ENCODE peak calls at places on chromosomes 4 and X, in ten cellular contexts. M, Z, H, T, I, K, X, A, N and P are unnamed samples.

GRCh38 chrX:84187501-84188319 is at the start of gene RPS6KA6:
- DNase-seq in M (peak; percentile 0), Z (peak; percentile 33), H (peak; percentile 55), T (no peak), I (peak; percentile 22), K (peak; percentile 3), X (no peak), A (no peak), N (no peak), P (no peak)

GRCh38 chr4:94515365-94515764 is 63.6 kb downstream of the PDLIM5 start:
- DNase-seq in M (no peak), Z (no peak), H (no peak), T (no peak), I (no peak), K (no peak), X (no peak), A (no peak), N (no peak), P (no peak)

GRCh38 chrX:49860867-49861535 is 18.3 kb upstream of the USP27X start:
- DNase-seq in M (no peak), Z (no peak), H (no peak), T (no peak), I (no peak), K (no peak), X (no peak), A (no peak), N (no peak), P (no peak)

GRCh38 chr4:37715889-37716402 is 29.8 kb upstream of the RELL1 start:
- DNase-seq in M (peak; percentile 54), Z (no peak), H (peak; percentile 35), T (peak; percentile 74), I (peak; percentile 66), K (peak; percentile 32), X (no peak), A (no peak), N (peak; percentile 80), P (no peak)

GRCh38 chr4:168610911-168611530 is 114.2 kb downstream of the PALLD start:
- DNase-seq in M (no peak), Z (no peak), H (peak; percentile 52), T (no peak), I (peak; percentile 56), K (peak; percentile 49), X (no peak), A (no peak), N (no peak), P (no peak)

GRCh38 chr4:42654606-42655005 is 2.3 kb downstream of the ATP8A1 start:
- DNase-seq in M (peak; percentile 60), Z (no peak), H (peak; percentile 89), T (no peak), I (peak; percentile 50), K (peak; percentile 90), X (peak; percentile 4), A (peak; percentile 62), N (peak; percentile 72), P (peak; percentile 56)

GRCh38 chr4:6052679-6053078 is 34.4 kb upstream of the C4orf50 start:
- DNase-seq in M (no peak), Z (no peak), H (no peak), T (no peak), I (no peak), K (no peak), X (no peak), A (no peak), N (no peak), P (no peak)

GRCh38 chr4:38681283-38682066 is 17.5 kb downstream of the KLF3 start:
- DNase-seq in M (no peak), Z (no peak), H (no peak), T (no peak), I (peak; percentile 95), K (peak; percentile 71), X (no peak), A (no peak), N (no peak), P (peak; percentile 84)

GRCh38 chrX:65601530-65602281 is 65.7 kb upstream of the MSN start:
- DNase-seq in M (peak; percentile 68), Z (no peak), H (peak; percentile 89), T (no peak), I (peak; percentile 88), K (peak; percentile 92), X (no peak), A (peak; percentile 77), N (peak; percentile 77), P (peak; percentile 87)

GRCh38 chr4:41709844-41710481 is 38.6 kb downstream of the PHOX2B start:
- DNase-seq in M (no peak), Z (no peak), H (peak; percentile 81), T (peak; percentile 95), I (peak; percentile 97), K (peak; percentile 26), X (no peak), A (peak; percentile 64), N (peak; percentile 99), P (peak; percentile 36)

GRCh38 chr4:128284317-128284716 is 3.3 kb downstream of the PGRMC2 start:
- DNase-seq in M (no peak), Z (no peak), H (no peak), T (no peak), I (no peak), K (no peak), X (no peak), A (no peak), N (no peak), P (no peak)

GRCh38 chr4:183637461-183637860 is 21.5 kb downstream of the RWDD4 start:
- DNase-seq in M (no peak), Z (no peak), H (peak; percentile 46), T (no peak), I (peak; percentile 53), K (peak; percentile 31), X (no peak), A (no peak), N (peak; percentile 90), P (no peak)

DNA sequence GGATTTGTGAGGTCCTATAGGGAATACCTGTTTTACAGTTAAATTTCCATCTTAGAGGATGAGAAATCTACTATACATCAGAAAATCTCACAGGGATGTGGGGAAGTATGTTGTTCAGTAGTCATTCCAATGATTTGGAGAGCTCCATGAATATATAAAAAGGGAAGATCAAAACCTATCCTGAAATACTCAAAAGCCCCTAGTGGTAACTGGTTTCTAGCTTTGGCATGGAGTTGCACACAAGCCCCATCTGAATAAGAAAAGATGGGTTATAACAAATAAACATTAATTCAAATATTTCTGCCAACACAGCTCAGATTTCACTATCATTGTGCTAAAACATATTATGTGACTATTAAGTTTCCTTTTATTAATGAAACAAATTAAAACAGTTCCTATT is 101.6 kb downstream of the FBXO8 start:
- DNase-seq in M (no peak), Z (no peak), H (peak; percentile 8), T (no peak), I (no peak), K (no peak), X (no peak), A (no peak), N (no peak), P (no peak)
- TF ChIP-seq CTCF in M (no peak), Z (no peak), H (no peak), T (no peak), I (no peak), K (peak; percentile 15), X (peak; percentile 29), A (peak; percentile 10), N (no peak), P (peak; percentile 4)

DNA sequence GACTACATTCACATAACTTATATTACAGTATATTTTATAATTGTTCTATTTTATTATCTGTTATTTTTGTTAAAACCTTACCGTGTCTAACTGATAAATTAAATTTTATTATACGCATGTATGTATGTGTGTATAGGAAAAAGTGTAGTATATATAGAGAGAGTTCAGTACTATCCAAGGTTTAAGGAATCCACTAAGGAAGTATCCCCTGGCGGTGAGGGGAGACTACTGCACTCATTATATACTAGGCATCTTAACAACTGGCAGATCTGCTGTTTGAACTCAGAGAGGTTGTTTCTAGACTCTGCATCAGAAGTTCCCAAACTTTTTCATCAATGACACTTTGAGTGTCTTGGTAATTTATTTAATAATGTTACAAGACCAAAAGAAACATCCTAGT is 70.9 kb downstream of the NDST4 start:
- DNase-seq in M (no peak), Z (no peak), H (no peak), T (no peak), I (no peak), K (no peak), X (no peak), A (no peak), N (peak; percentile 1), P (no peak)
- TF ChIP-seq CTCF in M (no peak), Z (no peak), H (peak; percentile 18), T (peak; percentile 29), I (no peak), K (no peak), X (peak; percentile 35), A (peak; percentile 19), N (no peak), P (peak; percentile 49)

GRCh38 chrX:45740291-45740690 is 539.6 kb upstream of the DIPK2B start:
- DNase-seq in M (no peak), Z (no peak), H (peak; percentile 37), T (peak; percentile 79), I (no peak), K (no peak), X (no peak), A (no peak), N (peak; percentile 94), P (no peak)

GRCh38 chrX:45747905-45748304 is 547.2 kb upstream of the DIPK2B start:
- DNase-seq in M (no peak), Z (no peak), H (peak; percentile 9), T (no peak), I (no peak), K (no peak), X (no peak), A (no peak), N (no peak), P (no peak)

GRCh38 chrX:45743906-45744625 is 543.4 kb upstream of the DIPK2B start:
- DNase-seq in M (no peak), Z (no peak), H (peak; percentile 62), T (no peak), I (no peak), K (no peak), X (no peak), A (no peak), N (no peak), P (no peak)

GRCh38 chrX:45745479-45745878 is 544.8 kb upstream of the DIPK2B start:
- DNase-seq in M (no peak), Z (no peak), H (peak; percentile 4), T (no peak), I (no peak), K (no peak), X (no peak), A (no peak), N (no peak), P (no peak)

GRCh38 chrX:45743081-45743533 is 542.4 kb upstream of the DIPK2B start:
- DNase-seq in M (peak; percentile 20), Z (no peak), H (peak; percentile 85), T (no peak), I (peak; percentile 75), K (no peak), X (peak; percentile 76), A (peak; percentile 78), N (peak; percentile 74), P (peak; percentile 46)
- TF ChIP-seq CTCF in M (no peak), Z (no peak), H (peak; percentile 30), T (peak; percentile 66), I (peak; percentile 40), K (peak; percentile 32), X (peak; percentile 46), A (peak; percentile 67), N (peak; percentile 30), P (peak; percentile 68)

DNA sequence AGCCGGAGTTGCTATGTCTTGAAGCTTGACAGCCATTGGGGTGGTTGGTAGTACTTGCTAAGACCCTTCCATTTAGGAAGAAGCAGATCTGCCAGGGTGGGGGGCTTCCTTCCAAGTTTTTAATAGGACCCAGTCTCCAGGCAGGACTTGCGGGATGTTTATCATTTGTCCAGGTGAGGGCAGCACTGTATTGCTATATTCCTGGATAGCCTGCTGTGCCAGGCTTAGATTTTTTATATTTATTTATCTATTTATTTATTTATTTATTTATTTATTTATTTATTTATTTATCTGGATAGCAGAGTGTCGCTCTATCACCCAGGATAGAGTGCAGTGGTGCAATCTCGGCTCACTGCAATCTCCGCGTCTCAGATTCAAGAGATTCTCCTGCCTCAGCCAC is 87.4 kb upstream of the CT45A1 start:
- DNase-seq in M (no peak), Z (no peak), H (peak; percentile 0), T (no peak), I (no peak), K (peak; percentile 1), X (peak; percentile 2), A (peak; percentile 1), N (peak; percentile 21), P (no peak)
- TF ChIP-seq CTCF in M (no peak), Z (no peak), H (no peak), T (peak; percentile 28), I (peak; percentile 10), K (no peak), X (peak; percentile 18), A (peak; percentile 48), N (peak; percentile 8), P (no peak)